ENCODE peak calls at places on chromosomes 4 and X, in seven cellular contexts. T is AG09319; V is frontal cortex; J is stomach; S is activated T-cell treated with anti-CD3 and anti-CD28 coated beads, Interleukin-2, amount 50 U/mL, for 1 hour; L is T-helper 17 cell; H is NCI-H510A. I is an unnamed sample.

GRCh38 chr4:152591361-152591760 is 55.5 kb upstream of the FBXW7 start:
- DNase-seq in J (peak), S (peak), H (peak), V (peak), L (peak), T (no peak), I (no peak)

GRCh38 chrX:68146054-68146453 is 287.2 kb downstream of the OPHN1 start:
- DNase-seq in S (no peak), J (no peak), L (no peak), H (no peak), T (peak), V (peak), I (no peak)

GRCh38 chrX:55767100-55767499 is 49.6 kb downstream of the RRAGB start:
- DNase-seq in T (no peak), H (no peak), S (no peak), L (no peak), V (no peak), J (no peak), I (no peak)

GRCh38 chr4:127783026-127783769 is 1.1 kb downstream of the HSPA4L start:
- DNase-seq in J (peak), L (no peak), T (peak), S (no peak), H (no peak), V (peak), I (no peak)

GRCh38 chrX:68398286-68398685 is 35.0 kb downstream of the OPHN1 start:
- DNase-seq in T (peak), L (no peak), H (no peak), S (no peak), V (no peak), J (no peak), I (no peak)

GRCh38 chr4:5368426-5368825 is 317.1 kb downstream of the STK32B start:
- DNase-seq in V (no peak), S (no peak), T (no peak), J (no peak), L (no peak), H (no peak), I (no peak)

GRCh38 chr4:165834116-165834515 is 38.9 kb upstream of the TLL1 start:
- DNase-seq in S (no peak), H (no peak), V (no peak), J (no peak), L (no peak), T (no peak), I (no peak)

GRCh38 chr4:69999420-69999819 is 3.7 kb downstream of the STATH start:
- DNase-seq in S (no peak), H (no peak), V (no peak), J (no peak), T (no peak), L (no peak), I (no peak)

GRCh38 chr4:28436191-28437080 is 1575.8 kb downstream of the STIM2 start:
- DNase-seq in S (no peak), V (no peak), H (no peak), J (no peak), T (no peak), L (no peak), I (no peak)

GRCh38 chr4:123546123-123546654 is 149.6 kb downstream of the SPRY1 start:
- DNase-seq in J (peak), H (no peak), L (no peak), V (no peak), S (no peak), T (no peak), I (no peak)

GRCh38 chrX:1576201-1577101 is 15.0 kb upstream of the AKAP17A start:
- DNase-seq in S (no peak), J (peak), H (no peak), T (no peak), L (no peak), V (no peak), I (no peak)

GRCh38 chr4:128819082-128819742 is 9.7 kb downstream of the JADE1 start:
- DNase-seq in J (no peak), L (no peak), T (no peak), H (no peak), V (no peak), S (no peak), I (no peak)

GRCh38 chr4:10108391-10108790 is 8.2 kb downstream of the WDR1 start:
- DNase-seq in H (no peak), V (no peak), J (no peak), T (no peak), S (no peak), L (no peak), I (no peak)

GRCh38 chrX:6448003-6448402 is 86.9 kb downstream of the VCX3A start:
- DNase-seq in S (no peak), H (no peak), V (no peak), T (no peak), L (no peak), J (peak), I (no peak)

GRCh38 chrX:131752493-131753198 is 208.8 kb downstream of the OR13H1 start:
- DNase-seq in J (peak), H (no peak), V (no peak), L (no peak), S (peak), T (peak), I (no peak)

GRCh38 chrX:120286733-120287512 is 24.3 kb downstream of the TMEM255A start:
- DNase-seq in T (no peak), J (no peak), L (no peak), V (no peak), S (no peak), H (no peak), I (no peak)

GRCh38 chr4:167578906-167579305 is 344.6 kb upstream of the SPOCK3 start:
- DNase-seq in H (no peak), T (no peak), S (no peak), V (no peak), L (no peak), J (no peak), I (no peak)

GRCh38 chr4:26785766-26786165 is 74.9 kb upstream of the STIM2 start:
- DNase-seq in T (no peak), L (no peak), H (no peak), S (no peak), V (no peak), J (no peak), I (no peak)

GRCh38 chr4:15173251-15173650 is 171.0 kb downstream of the CPEB2 start:
- DNase-seq in J (no peak), V (no peak), L (no peak), T (no peak), H (no peak), S (no peak), I (no peak)

GRCh38 chrX:68827256-68827655 is 1.6 kb upstream of the EFNB1 start:
- DNase-seq in V (no peak), S (peak), J (no peak), L (no peak), T (no peak), H (no peak), I (no peak)

GRCh38 chr4:152843476-152844107 is 63.8 kb downstream of the ARFIP1 start:
- DNase-seq in J (no peak), L (no peak), V (no peak), H (no peak), T (no peak), S (no peak), I (no peak)

GRCh38 chr4:172813359-172813923 is 355.2 kb upstream of the GALNT7 start:
- DNase-seq in S (no peak), T (no peak), L (no peak), J (no peak), H (no peak), V (no peak), I (no peak)

GRCh38 chr4:158599150-158599549 is 72.5 kb downstream of the C4orf46 start:
- DNase-seq in H (no peak), J (no peak), S (no peak), L (no peak), V (no peak), T (no peak), I (no peak)

GRCh38 chrX:24874604-24875247 is 141.0 kb downstream of the ARX start:
- DNase-seq in T (no peak), H (no peak), S (no peak), L (no peak), J (no peak), V (no peak), I (no peak)

GRCh38 chr4:107423677-107424405 is 296.2 kb downstream of the PAPSS1 start:
- DNase-seq in J (no peak), T (no peak), S (no peak), V (no peak), H (no peak), L (no peak), I (no peak)

GRCh38 chr4:55372259-55372658 is 23.5 kb upstream of the TMEM165 start:
- DNase-seq in S (no peak), L (no peak), J (no peak), V (no peak), T (no peak), H (no peak), I (no peak)

GRCh38 chrX:13001961-13002671 is 27.2 kb downstream of the TMSB4X start:
- DNase-seq in H (no peak), S (no peak), L (no peak), V (no peak), T (no peak), J (no peak), I (no peak)

GRCh38 chrX:149074429-149074828 is 430.7 kb downstream of the IDS start:
- DNase-seq in T (peak), J (no peak), H (no peak), V (no peak), L (no peak), S (no peak), I (no peak)

I was measured in D721Med.